ENCODE peak calls at places on chromosomes 7 and 10, in ten cellular contexts. R, H, C, F, L, X, O, Y, M and P are unnamed samples. For H3K36me3, the result is how much of the 10 kb centered on the place peaks cover.

GRCh38 chr7:35723011-35723410 is 28.1 kb upstream of the HERPUD2 start:
- DNase-seq in O (peak), M (no peak), H (no peak), Y (no peak), X (no peak), F (no peak), R (peak), C (no peak), L (no peak), P (no peak)

GRCh38 chr10:3159160-3159559 is 13.4 kb downstream of the PITRM1 start:
- DNase-seq in O (no peak), C (no peak), M (no peak), R (no peak), H (no peak), F (no peak), Y (no peak), L (no peak), X (no peak), P (no peak)

GRCh38 chr7:98105942-98106544 is 619 bp upstream of the LMTK2 start:
- DNase-seq in Y (peak), O (no peak), H (no peak), R (peak), X (peak), L (no peak), F (no peak), M (no peak), C (no peak), P (no peak)

GRCh38 chr10:64598604-64599003 is 1077.4 kb downstream of the REEP3 start:
- DNase-seq in R (no peak), L (no peak), F (no peak), O (no peak), X (no peak), H (no peak), M (no peak), Y (no peak), C (no peak), P (no peak)

GRCh38 chr10:34434119-34434594 is 380.9 kb downstream of the PARD3 start:
- DNase-seq in R (no peak), O (peak), Y (no peak), X (no peak), L (no peak), H (no peak), M (no peak), F (no peak), C (no peak), P (no peak)

GRCh38 chr10:72234560-72235095 is 18.6 kb upstream of the ASCC1 start:
- DNase-seq in O (no peak), M (no peak), Y (no peak), L (no peak), R (no peak), H (peak), C (no peak), X (no peak), F (no peak), P (no peak)

GRCh38 chr7:31372538-31372937 is 32.0 kb upstream of the NEUROD6 start:
- DNase-seq in O (no peak), F (no peak), Y (no peak), R (no peak), L (no peak), H (no peak), M (no peak), C (no peak), X (no peak), P (no peak)

GRCh38 chr7:155257482-155258232 is 40.0 kb upstream of the INSIG1 start:
- DNase-seq in H (peak), L (no peak), F (no peak), M (no peak), O (peak), R (peak), X (no peak), C (no peak), Y (no peak), P (no peak)

GRCh38 chr10:5582736-5583135 is 58.0 kb downstream of the CALML3 start:
- DNase-seq in R (no peak), C (peak), M (no peak), F (no peak), Y (peak), H (no peak), X (peak), L (no peak), O (no peak), P (no peak)

GRCh38 chr10:97898429-97898828 is 48.8 kb downstream of the GOLGA7B start:
- DNase-seq in H (no peak), X (no peak), O (no peak), R (no peak), Y (no peak), M (no peak), L (no peak), F (no peak), C (no peak), P (no peak)

GRCh38 chr10:8449909-8450308 is 395.4 kb downstream of the GATA3 start:
- DNase-seq in F (no peak), R (no peak), Y (no peak), O (no peak), H (no peak), X (no peak), L (no peak), C (no peak), M (no peak), P (no peak)

GRCh38 chr10:72259491-72260214 is 14.1 kb upstream of the DDIT4 start:
- DNase-seq in M (no peak), F (no peak), R (no peak), C (no peak), X (no peak), H (no peak), O (peak), L (no peak), Y (no peak), P (no peak)

GRCh38 chr7:76380623-76380966 is 21.8 kb upstream of the YWHAG start:
- DNase-seq in O (no peak), L (no peak), R (no peak), Y (no peak), C (no peak), M (no peak), X (no peak), F (no peak), H (no peak), P (no peak)

GRCh38 chr10:79202188-79203013 is 133.6 kb downstream of the ZMIZ1 start:
- DNase-seq in O (no peak), R (no peak), Y (peak), L (no peak), M (no peak), C (peak), H (no peak), F (no peak), X (peak), P (no peak)

GRCh38 chr10:79093658-79094411 is 25.1 kb downstream of the ZMIZ1 start:
- DNase-seq in F (no peak), R (no peak), M (no peak), C (peak), O (no peak), L (no peak), Y (no peak), H (peak), X (no peak), P (no peak)

GRCh38 chr10:115980470-115980869 is 292.5 kb downstream of the GFRA1 start:
- DNase-seq in X (no peak), H (no peak), Y (no peak), M (no peak), F (no peak), C (no peak), O (peak), R (no peak), L (no peak), P (no peak)

GRCh38 chr10:49605177-49605938 is 4.8 kb upstream of the SLC18A3 start:
- DNase-seq in C (peak), F (no peak), X (no peak), H (no peak), Y (no peak), R (no peak), M (no peak), O (no peak), L (no peak), P (no peak)

GRCh38 chr10:13272164-13272571 is 27.7 kb downstream of the PHYH start:
- DNase-seq in Y (no peak), F (no peak), M (no peak), H (no peak), O (no peak), L (no peak), C (peak), R (no peak), X (peak), P (no peak)

GRCh38 chr7:73971315-73971700 is 56.7 kb upstream of the ELN start:
- DNase-seq in Y (no peak), X (no peak), M (no peak), C (no peak), O (no peak), H (no peak), L (no peak), R (no peak), F (no peak), P (no peak)

GRCh38 chr10:103949728-103950127 is 17.2 kb upstream of the SLK start:
- DNase-seq in L (no peak), M (no peak), F (no peak), Y (no peak), R (no peak), H (no peak), X (no peak), C (no peak), O (no peak), P (no peak)

GRCh38 chr7:121329460-121330052 is 756 bp downstream of the WNT16 start:
- DNase-seq in Y (peak), M (no peak), R (no peak), H (peak), L (no peak), O (no peak), X (peak), F (peak), C (peak), P (no peak)

GRCh38 chr10:115710136-115710535 is 562.9 kb downstream of the GFRA1 start:
- DNase-seq in M (no peak), L (no peak), C (no peak), O (no peak), F (no peak), H (no peak), R (no peak), X (no peak), Y (no peak), P (no peak)

GRCh38 chr10:31771345-31771831 is 157.2 kb downstream of the ARHGAP12 start:
- DNase-seq in M (no peak), C (no peak), R (no peak), L (no peak), X (no peak), H (no peak), F (no peak), O (no peak), Y (no peak), P (no peak)

GRCh38 chr10:101785801-101786200 is 2.6 kb upstream of the NPM3 start:
- DNase-seq in F (no peak), X (no peak), R (no peak), H (no peak), Y (no peak), O (no peak), L (no peak), C (no peak), M (no peak), P (no peak)

GRCh38 chr7:26865094-26865388 is 651 bp upstream of the SKAP2 start:
- DNase-seq in F (no peak), R (no peak), M (no peak), L (no peak), X (peak), C (peak), O (no peak), Y (peak), H (no peak), P (no peak)

GRCh38 chr10:86333813-86334514 is 32.6 kb downstream of the GRID1 start:
- DNase-seq in L (no peak), Y (peak), R (no peak), X (no peak), F (no peak), O (no peak), H (no peak), C (no peak), M (no peak), P (no peak)

GRCh38 chr7:100968031-100968430 is 1.3 kb upstream of the MUC12 start:
- DNase-seq in O (no peak), X (no peak), H (peak), R (no peak), Y (no peak), F (no peak), M (no peak), L (no peak), C (peak), P (no peak)

GRCh38 chr10:129626309-129626708 is 159.3 kb downstream of the MGMT start:
- DNase-seq in F (no peak), H (no peak), C (peak), O (no peak), X (no peak), R (no peak), L (no peak), Y (no peak), M (no peak), P (no peak)

GRCh38 chr10:110995301-110995700 is 75.9 kb downstream of the SHOC2 start:
- DNase-seq in X (no peak), Y (no peak), R (no peak), L (no peak), F (no peak), H (no peak), C (no peak), M (no peak), O (no peak), P (no peak)

GRCh38 chr7:16369851-16370250 is 51.5 kb downstream of the CRPPA start:
- DNase-seq in L (no peak), R (no peak), C (no peak), F (no peak), H (no peak), X (no peak), M (no peak), O (no peak), Y (no peak), P (no peak)

GRCh38 chr10:113221756-113222168 is 271.7 kb downstream of the TCF7L2 start:
- DNase-seq in X (no peak), H (peak), R (no peak), M (no peak), F (no peak), Y (no peak), L (no peak), O (no peak), C (peak), P (no peak)

GRCh38 chr10:1213707-1214675 is 157.8 kb downstream of the WDR37 start:
- DNase-seq in Y (peak), M (no peak), L (no peak), R (no peak), X (no peak), O (no peak), C (peak), F (no peak), H (no peak), P (no peak)
- H3K36me3 ChIP-seq in Y (under half), M (under half), L (under half), R (under half), X (under half), O (under half), C (under half), F (under half), H (under half), P (under half)

GRCh38 chr10:28540145-28540544 is 7.2 kb downstream of the WAC start:
- DNase-seq in M (no peak), C (no peak), L (no peak), X (no peak), R (no peak), O (no peak), Y (no peak), F (no peak), H (no peak), P (no peak)

GRCh38 chr10:28545967-28546644 is 13.2 kb downstream of the WAC start:
- DNase-seq in F (no peak), M (no peak), R (no peak), H (no peak), X (no peak), Y (no peak), C (no peak), O (no peak), L (no peak), P (no peak)

GRCh38 chr10:28544058-28544457 is 11.1 kb downstream of the WAC start:
- DNase-seq in X (no peak), L (no peak), C (no peak), H (no peak), M (no peak), R (no peak), Y (no peak), F (no peak), O (no peak), P (no peak)

GRCh38 chr10:28542728-28543127 is 9.8 kb downstream of the WAC start:
- DNase-seq in R (no peak), H (no peak), L (no peak), X (no peak), C (no peak), M (no peak), Y (no peak), O (no peak), F (no peak), P (no peak)

GRCh38 chr10:28541695-28542365 is 8.9 kb downstream of the WAC start:
- DNase-seq in L (no peak), R (no peak), O (no peak), F (no peak), Y (no peak), H (no peak), X (peak), M (no peak), C (no peak), P (no peak)
- H3K36me3 ChIP-seq in L (half or more), R (under half), O (under half), F (half or more), Y (under half), H (under half), X (half or more), M (half or more), C (under half), P (under half)

GRCh38 chr10:93422121-93422520 is 60.0 kb downstream of the MYOF start:
- DNase-seq in M (no peak), L (no peak), O (peak), C (no peak), H (no peak), F (no peak), R (no peak), X (no peak), Y (no peak), P (no peak)

GRCh38 chr10:93421426-93421825 is 60.7 kb downstream of the MYOF start:
- DNase-seq in M (no peak), X (no peak), R (no peak), H (no peak), O (no peak), L (no peak), Y (no peak), C (peak), F (no peak), P (no peak)

GRCh38 chr10:93417264-93417663 is 64.9 kb downstream of the MYOF start:
- DNase-seq in F (no peak), H (no peak), M (no peak), X (no peak), Y (no peak), R (no peak), C (no peak), L (no peak), O (no peak), P (no peak)

GRCh38 chr10:93417886-93418285 is 64.2 kb downstream of the MYOF start:
- DNase-seq in R (no peak), H (no peak), O (no peak), F (no peak), L (no peak), X (no peak), C (no peak), Y (no peak), M (no peak), P (no peak)

DNA sequence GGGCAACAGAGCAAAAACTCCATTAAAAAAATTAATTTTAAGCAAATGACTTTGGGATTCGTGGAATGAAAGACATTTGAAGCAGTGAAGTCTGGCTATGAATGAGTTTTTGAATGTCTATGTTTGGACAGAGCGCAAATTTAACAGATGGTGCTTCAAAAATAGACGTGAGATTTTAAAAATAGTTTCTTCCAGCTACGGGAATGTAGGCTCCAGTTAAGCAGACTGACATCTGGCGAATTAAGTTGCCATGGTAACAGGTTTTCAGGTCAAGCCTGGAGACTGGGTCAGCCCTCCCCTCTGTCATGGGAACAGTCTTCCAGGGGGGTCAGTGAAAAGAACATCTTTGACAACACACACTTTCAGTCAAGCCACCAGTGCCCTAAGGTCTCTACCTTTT is 62.0 kb downstream of the MYOF start:
- DNase-seq in Y (no peak), H (no peak), M (no peak), L (no peak), O (no peak), F (peak), R (no peak), X (peak), C (peak), P (no peak)
- H3K36me3 ChIP-seq in Y (under half), H (under half), M (under half), L (half or more), O (half or more), F (under half), R (half or more), X (under half), C (under half), P (under half)

GRCh38 chr7:94041529-94041928 is 37.4 kb upstream of the BET1 start:
- DNase-seq in H (no peak), L (no peak), F (no peak), C (no peak), M (no peak), Y (no peak), O (peak), R (no peak), X (no peak), P (no peak)

GRCh38 chr7:94043299-94043698 is 39.1 kb upstream of the BET1 start:
- DNase-seq in F (no peak), L (no peak), H (no peak), O (peak), M (no peak), Y (no peak), R (peak), X (no peak), C (no peak), P (no peak)

GRCh38 chr7:94044806-94045205 is 40.7 kb upstream of the BET1 start:
- DNase-seq in X (no peak), Y (no peak), F (no peak), H (no peak), C (no peak), R (no peak), M (no peak), L (no peak), O (no peak), P (no peak)

GRCh38 chr7:94040254-94040653 is 36.1 kb upstream of the BET1 start:
- DNase-seq in O (no peak), L (no peak), C (no peak), H (no peak), Y (no peak), F (no peak), X (peak), R (no peak), M (no peak), P (no peak)

DNA sequence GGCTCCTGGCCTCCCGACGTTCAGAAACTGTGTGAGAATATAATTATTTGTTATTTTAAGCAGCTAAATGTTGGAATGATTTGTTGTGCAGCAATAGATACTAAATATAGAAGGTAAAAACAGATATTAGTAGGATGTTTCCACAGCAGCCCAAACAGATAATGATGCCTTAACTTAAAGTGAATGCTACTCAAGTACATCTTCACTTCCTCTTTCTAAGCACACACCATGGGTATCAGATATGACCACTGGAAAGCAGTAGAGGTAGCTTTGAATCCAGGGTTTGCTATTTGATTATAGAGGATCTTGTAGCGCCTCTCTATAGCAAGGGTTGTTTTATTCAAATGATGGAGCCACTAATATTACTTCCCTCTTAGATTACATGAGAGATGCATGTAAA is 38.2 kb upstream of the BET1 start:
- DNase-seq in H (no peak), C (no peak), M (no peak), Y (no peak), R (no peak), X (no peak), F (no peak), L (no peak), O (no peak), P (no peak)
- H3K36me3 ChIP-seq in H (under half), C (under half), M (under half), Y (under half), R (under half), X (under half), F (under half), L (under half), O (under half), P (under half)

GRCh38 chr7:152121432-152121831 is 96.0 kb downstream of the GALNT11 start:
- DNase-seq in F (no peak), M (no peak), X (no peak), Y (no peak), O (no peak), C (no peak), R (no peak), H (no peak), L (no peak), P (no peak)

GRCh38 chr7:152120210-152120609 is 94.7 kb downstream of the GALNT11 start:
- DNase-seq in R (no peak), X (no peak), L (no peak), Y (no peak), C (no peak), M (no peak), H (no peak), O (peak), F (no peak), P (no peak)

GRCh38 chr7:152120776-152121175 is 95.3 kb downstream of the GALNT11 start:
- DNase-seq in H (no peak), F (no peak), X (no peak), L (no peak), R (no peak), M (no peak), Y (no peak), O (no peak), C (no peak), P (no peak)

GRCh38 chr7:152115021-152115718 is 89.7 kb downstream of the GALNT11 start:
- DNase-seq in Y (no peak), M (no peak), L (no peak), F (no peak), H (no peak), C (no peak), R (no peak), X (no peak), O (no peak), P (no peak)

DNA sequence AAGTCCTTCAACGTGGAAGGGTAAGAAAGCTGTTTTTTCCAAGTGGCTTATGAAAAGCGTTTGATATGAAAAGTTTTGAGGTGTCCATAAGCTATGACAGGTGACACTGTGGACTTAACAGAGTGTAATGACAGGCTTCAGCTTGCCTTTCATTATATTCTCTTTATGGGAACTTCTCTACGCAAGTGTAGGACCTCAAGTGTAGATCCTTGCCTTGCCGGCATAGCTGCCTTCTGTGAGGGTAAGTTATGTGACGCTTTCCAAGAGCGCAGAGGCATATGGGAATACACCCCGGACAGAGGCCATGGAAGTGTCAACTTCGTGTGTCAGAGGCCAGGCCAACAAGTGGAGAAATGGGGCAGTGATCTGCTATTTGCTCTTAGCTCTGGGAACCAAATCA is 91.9 kb downstream of the GALNT11 start:
- DNase-seq in H (no peak), Y (no peak), L (no peak), R (no peak), X (no peak), C (no peak), F (no peak), M (no peak), O (no peak), P (no peak)
- H3K36me3 ChIP-seq in H (under half), Y (half or more), L (half or more), R (under half), X (under half), C (under half), F (half or more), M (under half), O (under half), P (under half)

GRCh38 chr7:37220664-37221063 is 228.0 kb downstream of the ELMO1 start:
- DNase-seq in X (no peak), M (no peak), L (no peak), O (no peak), Y (no peak), H (no peak), F (no peak), R (no peak), C (no peak), P (no peak)
- H3K36me3 ChIP-seq in X (under half), M (under half), L (under half), O (under half), Y (under half), H (under half), F (under half), R (under half), C (under half), P (under half)